ENCODE peak calls at places on chromosome 22, in nine cellular contexts. R is AG04450, Z is GM23338, Q is epithelial cell of prostate, N is A549, E is OCI-LY7, T is thyroid gland, H is mammary epithelial cell, J is IMR-90. K is an unnamed sample.

GRCh38 chr22:35648066-35649025 is at the start of gene APOL6:
- DNase-seq in R (no peak), Z (peak; percentile 32), Q (no peak), N (peak; percentile 23), E (peak; percentile 81), T (peak; percentile 40), H (peak; percentile 77), J (peak; percentile 76), K (peak; percentile 85)

GRCh38 chr22:21937041-21937820 is 15.4 kb downstream of the PPM1F start:
- DNase-seq in R (no peak), Z (no peak), Q (peak; percentile 44), N (no peak), E (no peak), T (peak; percentile 74), H (peak; percentile 72), J (no peak), K (peak; percentile 67)

GRCh38 chr22:21823740-21824438 is 43.6 kb downstream of the MAPK1 start:
- DNase-seq in R (no peak), Z (no peak), Q (no peak), N (no peak), E (no peak), T (no peak), H (no peak), J (peak; percentile 63), K (peak; percentile 71)

GRCh38 chr22:49671331-49672012 is 156.2 kb downstream of the BRD1 start:
- DNase-seq in R (no peak), Z (no peak), Q (no peak), N (no peak), E (no peak), T (no peak), H (no peak), J (no peak), K (no peak)

GRCh38 chr22:42787357-42787736 is 66.7 kb upstream of the A4GALT start:
- DNase-seq in R (no peak), Z (no peak), Q (no peak), N (no peak), E (no peak), T (no peak), H (no peak), J (no peak), K (no peak)

GRCh38 chr22:26559961-26560575 is 29.9 kb downstream of the TPST2 start:
- DNase-seq in R (no peak), Z (no peak), Q (no peak), N (no peak), E (no peak), T (no peak), H (no peak), J (no peak), K (no peak)

GRCh38 chr22:21942939-21943338 is 9.7 kb downstream of the PPM1F start:
- DNase-seq in R (no peak), Z (no peak), Q (no peak), N (no peak), E (no peak), T (no peak), H (no peak), J (no peak), K (no peak)

GRCh38 chr22:16699336-16699735 is 106.7 kb upstream of the CCT8L2 start:
- DNase-seq in R (no peak), Z (no peak), Q (no peak), N (no peak), E (no peak), T (no peak), H (no peak), J (no peak), K (no peak)

GRCh38 chr22:38017272-38017920 is 33.0 kb upstream of the SOX10 start:
- DNase-seq in R (no peak), Z (no peak), Q (no peak), N (no peak), E (no peak), T (peak; percentile 91), H (peak; percentile 26), J (peak; percentile 52), K (peak; percentile 67)

GRCh38 chr22:22827187-22827948 is 60.2 kb upstream of the IGLL5 start:
- DNase-seq in R (no peak), Z (no peak), Q (no peak), N (no peak), E (no peak), T (no peak), H (no peak), J (no peak), K (no peak)

GRCh38 chr22:39219071-39220050 is 25.4 kb downstream of the PDGFB start:
- DNase-seq in R (no peak), Z (peak; percentile 59), Q (no peak), N (peak; percentile 24), E (no peak), T (no peak), H (no peak), J (no peak), K (no peak)

GRCh38 chr22:20442485-20443284 is 5.1 kb upstream of the SCARF2 start:
- DNase-seq in R (no peak), Z (no peak), Q (no peak), N (no peak), E (no peak), T (no peak), H (no peak), J (no peak), K (no peak)

GRCh38 chr22:45240137-45240809 is 421 bp downstream of the KIAA0930 start:
- DNase-seq in R (no peak), Z (peak; percentile 53), Q (no peak), N (no peak), E (peak; percentile 41), T (no peak), H (peak; percentile 27), J (no peak), K (peak; percentile 78)

GRCh38 chr22:25153961-25154685 is 45.5 kb upstream of the CRYBB3 start:
- DNase-seq in R (no peak), Z (peak; percentile 54), Q (peak; percentile 59), N (no peak), E (no peak), T (peak; percentile 78), H (peak; percentile 92), J (no peak), K (peak; percentile 65)

GRCh38 chr22:29944339-29944738 is 61.4 kb downstream of the MTMR3 start:
- DNase-seq in R (no peak), Z (no peak), Q (no peak), N (no peak), E (no peak), T (no peak), H (no peak), J (peak; percentile 4), K (peak; percentile 10)

GRCh38 chr22:38312261-38312800 is 4.9 kb downstream of the CSNK1E start:
- DNase-seq in R (no peak), Z (no peak), Q (no peak), N (no peak), E (no peak), T (no peak), H (peak; percentile 72), J (peak; percentile 42), K (peak; percentile 42)

GRCh38 chr22:27863001-27863400 is 56.1 kb downstream of the PITPNB start:
- DNase-seq in R (no peak), Z (no peak), Q (no peak), N (no peak), E (no peak), T (no peak), H (no peak), J (no peak), K (no peak)
- H3K27ac ChIP-seq in R (no peak overlapping the region), Z (no peak overlapping the region), Q (no peak overlapping the region), N (peak overlapping the region; percentile 4), E (no peak overlapping the region), T (peak overlapping the region; percentile 13), H (no peak overlapping the region), J (peak overlapping the region; percentile 90), K (no peak overlapping the region)

DNA sequence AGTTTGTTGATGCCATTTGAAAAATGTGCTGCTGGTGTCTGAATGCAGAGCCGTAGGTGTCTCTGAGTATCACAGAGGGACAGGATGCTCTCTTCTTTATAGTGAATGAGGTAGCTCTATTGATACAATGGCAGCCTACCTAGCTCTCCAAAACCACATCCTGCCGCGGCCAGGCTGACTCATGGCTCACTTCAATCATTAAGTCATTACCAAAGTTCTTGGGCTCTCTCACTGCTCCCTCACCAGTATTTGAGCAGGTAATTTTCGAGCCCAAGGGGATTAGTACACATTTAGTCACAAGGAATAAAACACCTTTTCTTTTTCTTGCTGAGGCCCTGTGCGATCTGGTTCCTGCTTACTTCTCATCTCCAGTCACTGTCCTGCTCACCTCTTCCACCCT is 509.0 kb upstream of the LARGE1 start:
- DNase-seq in R (no peak), Z (no peak), Q (peak; percentile 65), N (no peak), E (no peak), T (no peak), H (peak; percentile 95), J (no peak), K (no peak)
- H3K27ac ChIP-seq in R (no peak overlapping the region), Z (no peak overlapping the region), Q (peak overlapping the region; percentile 82), N (no peak overlapping the region), E (no peak overlapping the region), T (no peak overlapping the region), H (peak overlapping the region; percentile 26), J (no peak overlapping the region), K (no peak overlapping the region)

GRCh38 chr22:31350410-31350863 is 4.3 kb upstream of the PATZ1 start:
- DNase-seq in R (no peak), Z (peak; percentile 69), Q (no peak), N (peak; percentile 34), E (no peak), T (peak; percentile 87), H (no peak), J (no peak), K (peak; percentile 38)
- H3K27ac ChIP-seq in R (no peak overlapping the region), Z (no peak overlapping the region), Q (no peak overlapping the region), N (no peak overlapping the region), E (no peak overlapping the region), T (no peak overlapping the region), H (no peak overlapping the region), J (no peak overlapping the region), K (no peak overlapping the region)

GRCh38 chr22:36659762-36660509 is 43.6 kb downstream of the CACNG2 start:
- DNase-seq in R (peak; percentile 63), Z (no peak), Q (peak; percentile 64), N (peak; percentile 92), E (no peak), T (peak; percentile 100), H (peak; percentile 88), J (peak; percentile 88), K (peak; percentile 96)

GRCh38 chr22:36662981-36663380 is 40.6 kb downstream of the CACNG2 start:
- DNase-seq in R (no peak), Z (no peak), Q (no peak), N (no peak), E (no peak), T (no peak), H (no peak), J (no peak), K (no peak)

GRCh38 chr22:36660931-36661330 is 42.6 kb downstream of the CACNG2 start:
- DNase-seq in R (no peak), Z (no peak), Q (no peak), N (no peak), E (no peak), T (no peak), H (no peak), J (no peak), K (no peak)

GRCh38 chr22:36660510-36660840 is 43.1 kb downstream of the CACNG2 start:
- DNase-seq in R (no peak), Z (no peak), Q (no peak), N (no peak), E (no peak), T (no peak), H (peak; percentile 7), J (no peak), K (no peak)

DNA sequence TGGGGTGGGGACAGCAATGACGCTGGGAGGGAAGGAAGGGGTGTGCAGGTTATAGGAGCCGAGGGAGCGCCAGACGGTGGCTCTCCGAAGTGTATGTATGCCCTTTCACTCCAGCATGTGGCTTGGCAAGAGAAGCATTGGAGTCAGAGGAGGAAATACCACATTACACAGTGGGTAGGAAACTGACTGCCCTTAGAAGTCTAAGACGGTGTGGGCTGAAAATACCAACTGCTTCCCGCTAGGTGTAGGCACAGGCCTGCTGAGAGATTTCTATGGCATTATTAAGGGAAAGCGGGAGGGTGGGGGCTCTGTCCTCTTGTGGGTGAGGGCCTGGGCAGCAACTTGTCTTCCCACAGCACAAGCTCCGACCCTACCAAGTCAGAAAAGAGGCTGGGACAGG is 44.7 kb downstream of the CACNG2 start:
- DNase-seq in R (no peak), Z (no peak), Q (no peak), N (no peak), E (no peak), T (peak; percentile 2), H (peak; percentile 32), J (no peak), K (peak; percentile 10)
- H3K27ac ChIP-seq in R (no peak overlapping the region), Z (no peak overlapping the region), Q (no peak overlapping the region), N (peak overlapping the region; percentile 85), E (no peak overlapping the region), T (peak overlapping the region; percentile 90), H (no peak overlapping the region), J (no peak overlapping the region), K (no peak overlapping the region)